ENCODE peak calls at places on chromosomes 5 and 9, in nine cellular contexts. One of them, this sample, is unnamed.

GRCh38 chr9:135554718-135555117 is 6.8 kb upstream of the PAEP start:
- DNase-seq in cardiac muscle cell: no peak
- DNase-seq in astrocyte: no peak
- DNase-seq in fibroblast of mammary gland: no peak
- DNase-seq in SK-N-SH: no peak
- DNase-seq in AG10803: no peak
- DNase-seq in mesothelial cell of epicardium: no peak
- DNase-seq in fibroblast of lung: no peak
- DNase-seq in epithelial cell of esophagus: no peak
- DNase-seq in this sample: no peak

GRCh38 chr5:172616136-172616535 is 24.9 kb upstream of the NEURL1B start:
- DNase-seq in cardiac muscle cell: no peak
- DNase-seq in astrocyte: no peak
- DNase-seq in fibroblast of mammary gland: no peak
- DNase-seq in SK-N-SH: no peak
- DNase-seq in AG10803: no peak
- DNase-seq in mesothelial cell of epicardium: no peak
- DNase-seq in fibroblast of lung: no peak
- DNase-seq in epithelial cell of esophagus: no peak
- DNase-seq in this sample: no peak

GRCh38 chr9:137303031-137303892 is 1.2 kb upstream of the NRARP start:
- DNase-seq in cardiac muscle cell: no peak
- DNase-seq in astrocyte: no peak
- DNase-seq in fibroblast of mammary gland: no peak
- DNase-seq in SK-N-SH: peak
- DNase-seq in AG10803: no peak
- DNase-seq in mesothelial cell of epicardium: no peak
- DNase-seq in fibroblast of lung: no peak
- DNase-seq in epithelial cell of esophagus: peak
- DNase-seq in this sample: peak

GRCh38 chr5:100838048-100838473 is 65.0 kb downstream of the ST8SIA4 start:
- DNase-seq in cardiac muscle cell: no peak
- DNase-seq in astrocyte: no peak
- DNase-seq in fibroblast of mammary gland: no peak
- DNase-seq in SK-N-SH: no peak
- DNase-seq in AG10803: no peak
- DNase-seq in mesothelial cell of epicardium: no peak
- DNase-seq in fibroblast of lung: no peak
- DNase-seq in epithelial cell of esophagus: peak
- DNase-seq in this sample: no peak

GRCh38 chr5:135332519-135333150 is 66.4 kb downstream of the MACROH2A1 start:
- DNase-seq in cardiac muscle cell: peak
- DNase-seq in astrocyte: peak
- DNase-seq in fibroblast of mammary gland: peak
- DNase-seq in SK-N-SH: peak
- DNase-seq in AG10803: peak
- DNase-seq in mesothelial cell of epicardium: no peak
- DNase-seq in fibroblast of lung: peak
- DNase-seq in epithelial cell of esophagus: peak
- DNase-seq in this sample: no peak

GRCh38 chr5:27290166-27290565 is 251.8 kb upstream of the CDH9 start:
- DNase-seq in cardiac muscle cell: no peak
- DNase-seq in astrocyte: no peak
- DNase-seq in fibroblast of mammary gland: no peak
- DNase-seq in SK-N-SH: no peak
- DNase-seq in AG10803: peak
- DNase-seq in mesothelial cell of epicardium: no peak
- DNase-seq in fibroblast of lung: no peak
- DNase-seq in epithelial cell of esophagus: no peak
- DNase-seq in this sample: no peak

GRCh38 chr9:133304477-133305377 is 29.7 kb upstream of the ABO start:
- DNase-seq in cardiac muscle cell: no peak
- DNase-seq in astrocyte: no peak
- DNase-seq in fibroblast of mammary gland: no peak
- DNase-seq in SK-N-SH: no peak
- DNase-seq in AG10803: no peak
- DNase-seq in mesothelial cell of epicardium: no peak
- DNase-seq in fibroblast of lung: no peak
- DNase-seq in epithelial cell of esophagus: no peak
- DNase-seq in this sample: no peak

GRCh38 chr9:96057155-96057554 is 181.7 kb downstream of the ERCC6L2 start:
- DNase-seq in cardiac muscle cell: no peak
- DNase-seq in astrocyte: no peak
- DNase-seq in fibroblast of mammary gland: peak
- DNase-seq in SK-N-SH: no peak
- DNase-seq in AG10803: no peak
- DNase-seq in mesothelial cell of epicardium: no peak
- DNase-seq in fibroblast of lung: peak
- DNase-seq in epithelial cell of esophagus: peak
- DNase-seq in this sample: no peak

GRCh38 chr9:136796238-136796774 is at the start of gene CCDC183:
- DNase-seq in cardiac muscle cell: no peak
- DNase-seq in astrocyte: no peak
- DNase-seq in fibroblast of mammary gland: no peak
- DNase-seq in SK-N-SH: no peak
- DNase-seq in AG10803: no peak
- DNase-seq in mesothelial cell of epicardium: no peak
- DNase-seq in fibroblast of lung: no peak
- DNase-seq in epithelial cell of esophagus: no peak
- DNase-seq in this sample: no peak

GRCh38 chr9:116238751-116239340 is 85.3 kb downstream of the PAPPA start:
- DNase-seq in cardiac muscle cell: no peak
- DNase-seq in astrocyte: peak
- DNase-seq in fibroblast of mammary gland: no peak
- DNase-seq in SK-N-SH: no peak
- DNase-seq in AG10803: no peak
- DNase-seq in mesothelial cell of epicardium: no peak
- DNase-seq in fibroblast of lung: no peak
- DNase-seq in epithelial cell of esophagus: no peak
- DNase-seq in this sample: no peak

GRCh38 chr9:81619353-81620008 is 69.9 kb downstream of the TLE1 start:
- DNase-seq in cardiac muscle cell: no peak
- DNase-seq in astrocyte: peak
- DNase-seq in fibroblast of mammary gland: peak
- DNase-seq in SK-N-SH: no peak
- DNase-seq in AG10803: peak
- DNase-seq in mesothelial cell of epicardium: no peak
- DNase-seq in fibroblast of lung: peak
- DNase-seq in epithelial cell of esophagus: no peak
- DNase-seq in this sample: no peak

GRCh38 chr5:132688536-132689409 is 15.0 kb downstream of the IL4 start:
- DNase-seq in cardiac muscle cell: no peak
- DNase-seq in astrocyte: no peak
- DNase-seq in fibroblast of mammary gland: no peak
- DNase-seq in SK-N-SH: no peak
- DNase-seq in AG10803: peak
- DNase-seq in mesothelial cell of epicardium: no peak
- DNase-seq in fibroblast of lung: no peak
- DNase-seq in epithelial cell of esophagus: no peak
- DNase-seq in this sample: no peak

GRCh38 chr5:26329562-26330189 is 708.7 kb downstream of the CDH9 start:
- DNase-seq in cardiac muscle cell: peak
- DNase-seq in astrocyte: no peak
- DNase-seq in fibroblast of mammary gland: peak
- DNase-seq in SK-N-SH: peak
- DNase-seq in AG10803: no peak
- DNase-seq in mesothelial cell of epicardium: no peak
- DNase-seq in fibroblast of lung: no peak
- DNase-seq in epithelial cell of esophagus: peak
- DNase-seq in this sample: no peak

GRCh38 chr5:1800470-1801060 is 642 bp upstream of the NDUFS6 start:
- DNase-seq in cardiac muscle cell: peak
- DNase-seq in astrocyte: peak
- DNase-seq in fibroblast of mammary gland: no peak
- DNase-seq in SK-N-SH: no peak
- DNase-seq in AG10803: no peak
- DNase-seq in mesothelial cell of epicardium: no peak
- DNase-seq in fibroblast of lung: peak
- DNase-seq in epithelial cell of esophagus: peak
- DNase-seq in this sample: no peak

GRCh38 chr5:14202462-14202861 is 59.3 kb downstream of the TRIO start:
- DNase-seq in cardiac muscle cell: no peak
- DNase-seq in astrocyte: peak
- DNase-seq in fibroblast of mammary gland: peak
- DNase-seq in SK-N-SH: no peak
- DNase-seq in AG10803: no peak
- DNase-seq in mesothelial cell of epicardium: no peak
- DNase-seq in fibroblast of lung: no peak
- DNase-seq in epithelial cell of esophagus: no peak
- DNase-seq in this sample: no peak

GRCh38 chr9:94084314-94084713 is at the start of gene PTPDC1:
- DNase-seq in cardiac muscle cell: no peak
- DNase-seq in astrocyte: peak
- DNase-seq in fibroblast of mammary gland: peak
- DNase-seq in SK-N-SH: peak
- DNase-seq in AG10803: peak
- DNase-seq in mesothelial cell of epicardium: no peak
- DNase-seq in fibroblast of lung: peak
- DNase-seq in epithelial cell of esophagus: peak
- DNase-seq in this sample: no peak

GRCh38 chr5:66875325-66875724 is 279.1 kb downstream of the MAST4 start:
- DNase-seq in cardiac muscle cell: no peak
- DNase-seq in astrocyte: no peak
- DNase-seq in fibroblast of mammary gland: no peak
- DNase-seq in SK-N-SH: no peak
- DNase-seq in AG10803: no peak
- DNase-seq in mesothelial cell of epicardium: no peak
- DNase-seq in fibroblast of lung: no peak
- DNase-seq in epithelial cell of esophagus: no peak
- DNase-seq in this sample: no peak

GRCh38 chr5:154157483-154158378 is 32.8 kb upstream of the GALNT10 start:
- DNase-seq in cardiac muscle cell: no peak
- DNase-seq in astrocyte: no peak
- DNase-seq in fibroblast of mammary gland: no peak
- DNase-seq in SK-N-SH: no peak
- DNase-seq in AG10803: peak
- DNase-seq in mesothelial cell of epicardium: no peak
- DNase-seq in fibroblast of lung: no peak
- DNase-seq in epithelial cell of esophagus: no peak
- DNase-seq in this sample: no peak

GRCh38 chr5:95591490-95591901 is 28.4 kb upstream of the GPR150 start:
- DNase-seq in cardiac muscle cell: no peak
- DNase-seq in astrocyte: peak
- DNase-seq in fibroblast of mammary gland: peak
- DNase-seq in SK-N-SH: no peak
- DNase-seq in AG10803: peak
- DNase-seq in mesothelial cell of epicardium: no peak
- DNase-seq in fibroblast of lung: peak
- DNase-seq in epithelial cell of esophagus: peak
- DNase-seq in this sample: no peak

GRCh38 chr9:86274821-86275643 is 7.3 kb downstream of the ISCA1 start:
- DNase-seq in cardiac muscle cell: no peak
- DNase-seq in astrocyte: no peak
- DNase-seq in fibroblast of mammary gland: no peak
- DNase-seq in SK-N-SH: no peak
- DNase-seq in AG10803: peak
- DNase-seq in mesothelial cell of epicardium: no peak
- DNase-seq in fibroblast of lung: no peak
- DNase-seq in epithelial cell of esophagus: no peak
- DNase-seq in this sample: no peak
- TF ChIP-seq CTCF in cardiac muscle cell: no peak
- TF ChIP-seq CTCF in astrocyte: no peak
- TF ChIP-seq CTCF in fibroblast of mammary gland: no peak
- TF ChIP-seq CTCF in SK-N-SH: no peak
- TF ChIP-seq CTCF in AG10803: no peak
- TF ChIP-seq CTCF in mesothelial cell of epicardium: no peak
- TF ChIP-seq CTCF in fibroblast of lung: no peak
- TF ChIP-seq CTCF in epithelial cell of esophagus: no peak
- TF ChIP-seq CTCF in this sample: no peak

DNA sequence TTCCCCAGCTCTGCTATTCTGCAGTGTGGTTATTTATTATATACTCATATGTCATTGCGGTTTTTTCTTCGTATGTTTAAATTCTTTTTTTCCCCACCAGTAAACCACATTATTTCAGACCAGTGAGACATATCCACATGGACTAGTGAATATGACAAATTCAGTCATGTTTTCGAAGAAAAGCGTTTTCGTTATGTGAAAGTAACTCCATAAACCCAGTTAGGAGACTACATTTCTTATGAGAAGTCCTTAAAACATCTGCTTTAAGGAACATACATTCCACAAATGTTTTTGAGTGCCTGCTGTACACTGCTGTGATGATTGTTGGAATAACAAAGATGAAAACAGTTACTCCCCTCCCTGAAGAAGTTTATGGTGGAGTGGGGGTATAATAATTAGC is 591.8 kb upstream of the CLINT1 start:
- DNase-seq in cardiac muscle cell: no peak
- DNase-seq in astrocyte: peak
- DNase-seq in fibroblast of mammary gland: no peak
- DNase-seq in SK-N-SH: no peak
- DNase-seq in AG10803: no peak
- DNase-seq in mesothelial cell of epicardium: no peak
- DNase-seq in fibroblast of lung: peak
- DNase-seq in epithelial cell of esophagus: no peak
- DNase-seq in this sample: no peak
- TF ChIP-seq CTCF in cardiac muscle cell: no peak
- TF ChIP-seq CTCF in astrocyte: no peak
- TF ChIP-seq CTCF in fibroblast of mammary gland: no peak
- TF ChIP-seq CTCF in SK-N-SH: no peak
- TF ChIP-seq CTCF in AG10803: no peak
- TF ChIP-seq CTCF in mesothelial cell of epicardium: no peak
- TF ChIP-seq CTCF in fibroblast of lung: no peak
- TF ChIP-seq CTCF in epithelial cell of esophagus: no peak
- TF ChIP-seq CTCF in this sample: no peak

DNA sequence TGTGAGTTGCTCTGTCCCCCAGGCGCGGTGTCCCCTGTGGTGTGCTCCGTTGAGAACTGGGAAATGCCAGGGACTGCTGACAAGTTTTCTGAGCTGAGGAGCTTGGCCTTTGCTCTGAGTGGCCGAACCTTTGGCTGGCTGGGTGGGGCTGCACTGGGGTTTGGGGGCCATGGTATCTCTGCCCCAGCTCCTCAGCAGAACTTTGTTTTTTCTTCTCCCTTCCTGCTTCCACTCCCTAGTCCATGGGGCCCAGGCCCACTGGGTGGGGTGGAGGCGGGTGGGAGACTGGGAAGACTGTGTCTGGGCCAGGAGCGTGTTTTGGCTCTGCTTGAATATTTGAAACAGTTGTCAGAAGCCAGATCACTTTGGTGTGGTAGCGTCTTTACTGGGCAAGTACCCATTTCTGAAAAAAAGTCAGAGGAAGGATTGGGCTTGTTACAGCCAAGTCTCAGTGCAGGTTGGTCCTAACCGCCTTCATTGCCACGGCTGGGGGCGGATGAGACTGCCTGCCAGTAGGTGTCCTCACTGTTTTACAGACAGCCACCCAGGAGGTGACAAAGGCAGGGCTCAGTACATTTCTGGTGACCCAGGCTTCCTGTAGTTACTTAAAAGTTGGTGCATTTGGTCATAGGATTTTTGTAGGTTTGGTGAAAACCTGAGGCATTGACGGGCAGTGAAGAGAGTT is 92.7 kb downstream of the DAB2IP start:
- DNase-seq in cardiac muscle cell: peak
- DNase-seq in astrocyte: peak
- DNase-seq in fibroblast of mammary gland: peak
- DNase-seq in SK-N-SH: peak
- DNase-seq in AG10803: peak
- DNase-seq in mesothelial cell of epicardium: no peak
- DNase-seq in fibroblast of lung: peak
- DNase-seq in epithelial cell of esophagus: peak
- DNase-seq in this sample: no peak
- TF ChIP-seq CTCF in cardiac muscle cell: peak
- TF ChIP-seq CTCF in astrocyte: peak
- TF ChIP-seq CTCF in fibroblast of mammary gland: peak
- TF ChIP-seq CTCF in SK-N-SH: peak
- TF ChIP-seq CTCF in AG10803: peak
- TF ChIP-seq CTCF in mesothelial cell of epicardium: no peak
- TF ChIP-seq CTCF in fibroblast of lung: peak
- TF ChIP-seq CTCF in epithelial cell of esophagus: peak
- TF ChIP-seq CTCF in this sample: peak

GRCh38 chr9:126386088-126386487 is 59.5 kb downstream of the MVB12B start:
- DNase-seq in cardiac muscle cell: peak
- DNase-seq in astrocyte: no peak
- DNase-seq in fibroblast of mammary gland: no peak
- DNase-seq in SK-N-SH: no peak
- DNase-seq in AG10803: no peak
- DNase-seq in mesothelial cell of epicardium: no peak
- DNase-seq in fibroblast of lung: no peak
- DNase-seq in epithelial cell of esophagus: peak
- DNase-seq in this sample: no peak
- TF ChIP-seq CTCF in cardiac muscle cell: peak
- TF ChIP-seq CTCF in astrocyte: peak
- TF ChIP-seq CTCF in fibroblast of mammary gland: peak
- TF ChIP-seq CTCF in SK-N-SH: peak
- TF ChIP-seq CTCF in AG10803: peak
- TF ChIP-seq CTCF in mesothelial cell of epicardium: no peak
- TF ChIP-seq CTCF in fibroblast of lung: no peak
- TF ChIP-seq CTCF in epithelial cell of esophagus: peak
- TF ChIP-seq CTCF in this sample: peak

This sample was measured in progenitor cell of endocrine pancreas.